ENCODE peak calls at places on chromosomes 7 and 10, in four cellular contexts. W is Calu3, C is NCI-H187, A is fibroblast of lung. Y is an unnamed sample.

GRCh38 chr10:36349445-36350063 is 707.5 kb upstream of the FZD8 start:
- DNase-seq in W (no peak), C (no peak), A (peak), Y (no peak)

GRCh38 chr7:16728811-16729210 is 24.7 kb upstream of the TSPAN13 start:
- DNase-seq in W (no peak), C (no peak), A (no peak), Y (no peak)

GRCh38 chr7:26360606-26361005 is 68.9 kb downstream of the SNX10 start:
- DNase-seq in W (no peak), C (no peak), A (no peak), Y (no peak)

GRCh38 chr10:112827951-112828350 is 122.1 kb upstream of the TCF7L2 start:
- DNase-seq in W (no peak), C (no peak), A (no peak), Y (no peak)

GRCh38 chr10:33506838-33507661 is 172.6 kb upstream of the NRP1 start:
- DNase-seq in W (no peak), C (no peak), A (peak), Y (no peak)

GRCh38 chr7:81308643-81309354 is 389.9 kb upstream of the SEMA3C start:
- DNase-seq in W (no peak), C (no peak), A (no peak), Y (no peak)

GRCh38 chr10:44988957-44989620 is 10.5 kb upstream of the DEPP1 start:
- DNase-seq in W (no peak), C (no peak), A (no peak), Y (no peak)

GRCh38 chr10:114320249-114321116 is 81.4 kb downstream of the VWA2 start:
- DNase-seq in W (peak), C (no peak), A (no peak), Y (no peak)

GRCh38 chr7:91636129-91636724 is 244.3 kb downstream of the MTERF1 start:
- DNase-seq in W (peak), C (no peak), A (peak), Y (no peak)

GRCh38 chr10:73865459-73866442 is 8.6 kb downstream of the CAMK2G start:
- DNase-seq in W (no peak), C (no peak), A (no peak), Y (no peak)

GRCh38 chr10:70564113-70564725 is 38.3 kb downstream of the PRF1 start:
- DNase-seq in W (no peak), C (no peak), A (no peak), Y (no peak)

GRCh38 chr7:19143930-19144574 is 1.2 kb downstream of the FERD3L start:
- DNase-seq in W (no peak), C (no peak), A (no peak), Y (no peak)

GRCh38 chr7:117005449-117005848 is 52.1 kb downstream of the ST7 start:
- DNase-seq in W (no peak), C (no peak), A (no peak), Y (no peak)

GRCh38 chr7:157490465-157490912 is 153.7 kb downstream of the DNAJB6 start:
- DNase-seq in W (peak), C (no peak), A (peak), Y (no peak)

GRCh38 chr7:50092579-50093411 is at the start of gene ZPBP:
- DNase-seq in W (peak), C (peak), A (peak), Y (no peak)

GRCh38 chr7:68005992-68006391 is 1009.4 kb downstream of the TYW1 start:
- DNase-seq in W (no peak), C (no peak), A (no peak), Y (no peak)

GRCh38 chr10:119370046-119370770 is 162.8 kb downstream of the GRK5 start:
- DNase-seq in W (no peak), C (no peak), A (peak), Y (no peak)

GRCh38 chr10:58334817-58335305 is at the start of gene UBE2D1:
- DNase-seq in W (peak), C (no peak), A (peak), Y (peak)

Y was measured in NCI-H2107.